ENCODE peak calls at places on chromosomes 5 and 9, in four cellular contexts. One of them, this sample, is unnamed.

GRCh38 chr5:24923400-24923799 is 278.6 kb upstream of the CDH10 start:
- DNase-seq in H1: no peak
- DNase-seq in IMR-90: no peak
- DNase-seq in mesendoderm: peak; percentile 79
- DNase-seq in this sample: no peak

GRCh38 chr9:17531642-17532254 is 47.1 kb upstream of the SH3GL2 start:
- DNase-seq in mesendoderm: peak; percentile 51
- DNase-seq in IMR-90: peak; percentile 60
- DNase-seq in H1: no peak
- DNase-seq in this sample: no peak

GRCh38 chr9:20271107-20271506 is 351.2 kb downstream of the MLLT3 start:
- DNase-seq in H1: no peak
- DNase-seq in mesendoderm: no peak
- DNase-seq in IMR-90: no peak
- DNase-seq in this sample: no peak

GRCh38 chr5:26761040-26761439 is 277.3 kb downstream of the CDH9 start:
- DNase-seq in H1: no peak
- DNase-seq in mesendoderm: no peak
- DNase-seq in IMR-90: no peak
- DNase-seq in this sample: no peak

GRCh38 chr5:156208271-156208670 is 118.7 kb upstream of the SGCD start:
- DNase-seq in IMR-90: peak; percentile 33
- DNase-seq in mesendoderm: peak; percentile 54
- DNase-seq in H1: no peak
- DNase-seq in this sample: no peak

GRCh38 chr9:30258079-30258478 is 2126.4 kb upstream of the ACO1 start:
- DNase-seq in H1: no peak
- DNase-seq in IMR-90: no peak
- DNase-seq in mesendoderm: no peak
- DNase-seq in this sample: no peak

GRCh38 chr5:169723103-169723831 is 86.2 kb downstream of the DOCK2 start:
- DNase-seq in H1: no peak
- DNase-seq in IMR-90: no peak
- DNase-seq in mesendoderm: no peak
- DNase-seq in this sample: no peak

GRCh38 chr9:27519466-27520465 is 4.3 kb upstream of the IFNK start:
- DNase-seq in H1: no peak
- DNase-seq in mesendoderm: peak; percentile 53
- DNase-seq in IMR-90: no peak
- DNase-seq in this sample: no peak

GRCh38 chr9:27673626-27674025 is 100.3 kb upstream of the C9orf72 start:
- DNase-seq in mesendoderm: no peak
- DNase-seq in H1: no peak
- DNase-seq in IMR-90: no peak
- DNase-seq in this sample: no peak

GRCh38 chr9:72396247-72397091 is 31.5 kb upstream of the ZFAND5 start:
- DNase-seq in mesendoderm: no peak
- DNase-seq in IMR-90: peak; percentile 91
- DNase-seq in H1: no peak
- DNase-seq in this sample: no peak

GRCh38 chr5:34499001-34499734 is 157.0 kb upstream of the RAI14 start:
- DNase-seq in H1: no peak
- DNase-seq in IMR-90: peak; percentile 90
- DNase-seq in mesendoderm: no peak
- DNase-seq in this sample: no peak

GRCh38 chr5:1779782-1780620 is 19.6 kb downstream of the MRPL36 start:
- DNase-seq in H1: no peak
- DNase-seq in mesendoderm: no peak
- DNase-seq in IMR-90: no peak
- DNase-seq in this sample: no peak

GRCh38 chr5:90161399-90161798 is 248.2 kb downstream of the CETN3 start:
- DNase-seq in mesendoderm: peak; percentile 74
- DNase-seq in IMR-90: no peak
- DNase-seq in H1: peak; percentile 31
- DNase-seq in this sample: peak; percentile 72

GRCh38 chr9:34651876-34652602 is at the start of gene IL11RA:
- DNase-seq in H1: peak; percentile 81
- DNase-seq in IMR-90: peak; percentile 84
- DNase-seq in mesendoderm: peak; percentile 98
- DNase-seq in this sample: peak; percentile 98

GRCh38 chr5:78162253-78162862 is 132.1 kb downstream of the AP3B1 start:
- DNase-seq in mesendoderm: peak; percentile 45
- DNase-seq in H1: no peak
- DNase-seq in IMR-90: peak; percentile 44
- DNase-seq in this sample: no peak

GRCh38 chr9:16046713-16047112 is 493.9 kb downstream of the CCDC171 start:
- DNase-seq in mesendoderm: no peak
- DNase-seq in IMR-90: peak; percentile 61
- DNase-seq in H1: no peak
- DNase-seq in this sample: no peak

GRCh38 chr5:133402781-133403180 is 209.6 kb downstream of the FSTL4 start:
- DNase-seq in H1: no peak
- DNase-seq in mesendoderm: no peak
- DNase-seq in IMR-90: no peak
- DNase-seq in this sample: no peak

GRCh38 chr5:15009420-15009819 is 137.8 kb upstream of the ANKH start:
- DNase-seq in H1: no peak
- DNase-seq in mesendoderm: no peak
- DNase-seq in IMR-90: peak; percentile 69
- DNase-seq in this sample: no peak

GRCh38 chr5:945691-946541 is 53.2 kb downstream of the TRIP13 start:
- DNase-seq in mesendoderm: no peak
- DNase-seq in H1: no peak
- DNase-seq in IMR-90: no peak
- DNase-seq in this sample: no peak

GRCh38 chr5:72252008-72252407 is 68.0 kb downstream of the MRPS27 start:
- DNase-seq in IMR-90: no peak
- DNase-seq in mesendoderm: no peak
- DNase-seq in H1: no peak
- DNase-seq in this sample: no peak

GRCh38 chr5:126477281-126477680 is 54.1 kb downstream of the GRAMD2B start:
- DNase-seq in mesendoderm: no peak
- DNase-seq in IMR-90: peak; percentile 46
- DNase-seq in H1: no peak
- DNase-seq in this sample: no peak

GRCh38 chr5:139611703-139612584 is 36.2 kb upstream of the CXXC5 start:
- DNase-seq in mesendoderm: no peak
- DNase-seq in H1: no peak
- DNase-seq in IMR-90: no peak
- DNase-seq in this sample: no peak

GRCh38 chr5:96852769-96853168 is 23.5 kb upstream of the ERAP2 start:
- DNase-seq in IMR-90: peak; percentile 62
- DNase-seq in H1: no peak
- DNase-seq in mesendoderm: no peak
- DNase-seq in this sample: no peak

GRCh38 chr9:8078641-8079140 is 279.1 kb upstream of the DMAC1 start:
- DNase-seq in IMR-90: no peak
- DNase-seq in mesendoderm: no peak
- DNase-seq in H1: no peak
- DNase-seq in this sample: no peak

GRCh38 chr5:68533051-68533450 is 317.5 kb downstream of the PIK3R1 start:
- DNase-seq in H1: no peak
- DNase-seq in mesendoderm: no peak
- DNase-seq in IMR-90: no peak
- DNase-seq in this sample: no peak

GRCh38 chr5:180330810-180331646 is 22.1 kb downstream of the GFPT2 start:
- DNase-seq in H1: no peak
- DNase-seq in mesendoderm: peak; percentile 90
- DNase-seq in IMR-90: peak; percentile 99
- DNase-seq in this sample: peak; percentile 25

GRCh38 chr5:66440202-66440680 is 156.0 kb upstream of the MAST4 start:
- DNase-seq in IMR-90: peak; percentile 4
- DNase-seq in mesendoderm: no peak
- DNase-seq in H1: no peak
- DNase-seq in this sample: no peak

GRCh38 chr9:124795881-124796415 is 19.0 kb downstream of the OLFML2A start:
- DNase-seq in mesendoderm: peak; percentile 66
- DNase-seq in IMR-90: no peak
- DNase-seq in H1: no peak
- DNase-seq in this sample: no peak

GRCh38 chr5:148938535-148938907 is 112.1 kb downstream of the ADRB2 start:
- DNase-seq in H1: no peak
- DNase-seq in IMR-90: no peak
- DNase-seq in mesendoderm: peak; percentile 35
- DNase-seq in this sample: no peak

GRCh38 chr9:5361326-5362005 is 21.8 kb upstream of the RLN1 start:
- DNase-seq in IMR-90: no peak
- DNase-seq in mesendoderm: peak; percentile 32
- DNase-seq in H1: no peak
- DNase-seq in this sample: no peak

GRCh38 chr9:13481274-13481673 is 201.8 kb upstream of the MPDZ start:
- DNase-seq in IMR-90: no peak
- DNase-seq in H1: no peak
- DNase-seq in mesendoderm: no peak
- DNase-seq in this sample: no peak

DNA sequence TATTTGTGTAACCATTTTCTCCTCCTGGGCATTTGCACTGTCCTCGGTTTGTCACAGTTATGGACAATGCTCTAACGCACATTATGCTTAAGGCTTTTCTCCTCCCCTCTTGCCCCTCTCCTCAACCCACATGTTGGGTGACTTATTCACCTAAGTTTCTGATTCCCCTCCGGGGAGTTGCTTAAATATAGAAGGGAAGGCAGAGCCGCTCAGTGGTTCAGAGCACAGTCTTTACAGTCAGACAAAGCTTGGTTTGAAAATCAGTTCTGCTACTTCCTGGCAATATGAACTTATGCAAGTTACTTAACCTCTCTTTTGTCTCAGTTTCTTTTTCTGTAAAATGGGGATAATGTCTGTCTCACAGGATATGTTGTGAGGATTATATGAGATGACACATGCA is 41.2 kb upstream of the SPRY4 start:
- DNase-seq in mesendoderm: no peak
- DNase-seq in IMR-90: no peak
- DNase-seq in H1: no peak
- DNase-seq in this sample: no peak
- H3K56ac ChIP-seq in mesendoderm: no peak overlapping the region
- H3K56ac ChIP-seq in IMR-90: no peak overlapping the region
- H3K56ac ChIP-seq in H1: no peak overlapping the region
- H3K56ac ChIP-seq in this sample: no peak overlapping the region

GRCh38 chr9:82385633-82386032 is 397.1 kb downstream of the SPATA31D1 start:
- DNase-seq in H1: no peak
- DNase-seq in IMR-90: no peak
- DNase-seq in mesendoderm: no peak
- DNase-seq in this sample: no peak

GRCh38 chr9:82382887-82383616 is 394.5 kb downstream of the SPATA31D1 start:
- DNase-seq in H1: peak; percentile 1
- DNase-seq in mesendoderm: peak; percentile 95
- DNase-seq in IMR-90: no peak
- DNase-seq in this sample: no peak
- H4K5ac ChIP-seq in H1: no peak overlapping the region
- H4K5ac ChIP-seq in mesendoderm: no peak overlapping the region
- H4K5ac ChIP-seq in IMR-90: no peak overlapping the region
- H4K5ac ChIP-seq in this sample: no peak overlapping the region

GRCh38 chr5:135373747-135374515 is 25.1 kb downstream of the MACROH2A1 start:
- DNase-seq in IMR-90: no peak
- DNase-seq in H1: no peak
- DNase-seq in mesendoderm: peak; percentile 65
- DNase-seq in this sample: no peak
- H3K4me1 ChIP-seq in IMR-90: peaks cover 50% of the 10 kb centered on the region
- H3K4me1 ChIP-seq in H1: no peaks in the 10 kb centered on the region
- H3K4me1 ChIP-seq in mesendoderm: no peaks in the 10 kb centered on the region
- H3K4me1 ChIP-seq in this sample: no peaks in the 10 kb centered on the region

DNA sequence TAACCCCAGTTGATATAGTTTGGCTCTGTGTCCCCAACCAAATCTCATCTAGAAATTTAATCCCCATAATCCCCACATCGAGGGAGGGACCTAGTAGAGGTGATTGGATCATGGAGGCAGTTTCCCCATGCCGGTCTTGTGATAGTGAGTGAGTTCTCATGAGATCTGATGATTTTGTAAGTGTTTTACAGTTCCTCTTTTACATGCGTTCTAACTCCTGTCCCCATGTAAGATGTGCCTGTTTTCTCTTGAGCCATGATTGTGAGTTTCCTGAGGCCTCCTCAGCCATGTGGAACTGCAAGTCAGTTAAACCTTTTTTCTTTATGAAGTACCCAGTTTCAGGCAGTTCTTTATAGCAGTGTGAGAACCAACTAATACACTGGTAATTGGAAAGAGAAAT is 73.6 kb downstream of the CDH12 start:
- DNase-seq in mesendoderm: no peak
- DNase-seq in IMR-90: no peak
- DNase-seq in H1: no peak
- DNase-seq in this sample: no peak
- H3K56ac ChIP-seq in mesendoderm: no peak overlapping the region
- H3K56ac ChIP-seq in IMR-90: no peak overlapping the region
- H3K56ac ChIP-seq in H1: no peak overlapping the region
- H3K56ac ChIP-seq in this sample: no peak overlapping the region

GRCh38 chr9:99682378-99682777 is 139.3 kb upstream of the NR4A3 start:
- DNase-seq in mesendoderm: no peak
- DNase-seq in IMR-90: no peak
- DNase-seq in H1: no peak
- DNase-seq in this sample: no peak
- H4K5ac ChIP-seq in mesendoderm: no peak overlapping the region
- H4K5ac ChIP-seq in IMR-90: no peak overlapping the region
- H4K5ac ChIP-seq in H1: no peak overlapping the region
- H4K5ac ChIP-seq in this sample: no peak overlapping the region

DNA sequence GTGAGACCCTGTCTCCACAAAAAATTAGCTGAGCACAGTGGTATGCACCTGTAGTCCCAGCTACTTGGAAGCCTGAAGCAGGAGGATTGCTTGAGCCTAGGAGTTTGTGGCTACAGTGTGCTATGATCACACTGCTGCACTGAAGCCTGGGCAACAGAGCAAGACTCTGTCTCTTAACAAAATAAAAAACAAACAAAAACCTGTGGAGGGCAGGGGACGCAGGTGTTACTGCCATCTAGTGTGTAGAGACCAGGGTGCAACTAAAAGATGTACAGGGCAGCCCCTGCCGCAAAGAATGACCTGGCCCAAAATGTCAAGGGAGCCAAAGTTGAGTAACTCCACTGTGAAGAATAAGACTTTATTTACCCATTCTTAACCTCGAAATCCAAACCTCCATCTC is 27.1 kb downstream of the ASPN start:
- DNase-seq in mesendoderm: peak; percentile 40
- DNase-seq in IMR-90: no peak
- DNase-seq in H1: no peak
- DNase-seq in this sample: peak; percentile 40
- H3K4me1 ChIP-seq in mesendoderm: no peaks in the 10 kb centered on the region
- H3K4me1 ChIP-seq in IMR-90: no peaks in the 10 kb centered on the region
- H3K4me1 ChIP-seq in H1: no peaks in the 10 kb centered on the region
- H3K4me1 ChIP-seq in this sample: no peaks in the 10 kb centered on the region

DNA sequence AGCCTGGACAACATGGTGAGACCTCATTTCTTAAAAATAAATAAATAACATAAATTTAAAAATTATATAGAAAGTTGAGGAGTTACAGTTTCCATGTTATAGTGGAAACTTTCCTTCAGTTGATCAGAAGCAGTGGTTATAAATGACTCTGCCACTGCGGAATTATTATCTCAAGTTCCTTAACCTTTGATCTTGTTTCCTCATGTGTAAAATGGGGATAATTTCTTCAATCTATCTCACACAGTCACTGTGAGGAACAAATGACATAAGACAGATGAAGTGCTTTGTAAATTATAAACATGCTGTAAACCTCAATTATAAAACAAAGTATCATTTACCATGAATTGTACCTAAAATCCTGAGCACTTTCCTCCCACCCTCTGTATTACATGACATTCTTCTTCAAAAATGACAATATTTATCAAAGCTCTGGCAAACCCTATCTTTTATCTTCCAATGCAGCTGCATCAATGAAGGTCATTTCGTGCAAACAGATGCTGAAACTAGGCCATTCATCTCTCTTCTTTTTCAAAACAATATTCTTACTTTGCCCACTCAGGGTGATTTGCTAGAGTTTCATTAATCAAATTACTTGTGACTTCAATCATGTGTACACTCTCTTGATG is 46.8 kb downstream of the TMEM245 start:
- DNase-seq in H1: no peak
- DNase-seq in mesendoderm: no peak
- DNase-seq in IMR-90: no peak
- DNase-seq in this sample: no peak
- H3K56ac ChIP-seq in H1: no peak overlapping the region
- H3K56ac ChIP-seq in mesendoderm: no peak overlapping the region
- H3K56ac ChIP-seq in IMR-90: no peak overlapping the region
- H3K56ac ChIP-seq in this sample: no peak overlapping the region